ENCODE peak calls at places on chromosomes 2 and 18, in four cellular contexts. B is endothelial cell of umbilical vein, R is ovary, Y is uterus. S is an unnamed sample.

GRCh38 chr2:172193331-172194089 is 90.8 kb upstream of the DLX2 start:
- DNase-seq in Y (no peak), B (no peak), R (no peak), S (no peak)

GRCh38 chr2:229672021-229672420 is 42.3 kb downstream of the DNER start:
- DNase-seq in R (no peak), Y (no peak), B (no peak), S (no peak)

GRCh38 chr2:217890445-217890844 is 112.3 kb downstream of the TNS1 start:
- DNase-seq in B (peak; percentile 63), Y (peak; percentile 80), R (peak; percentile 64), S (no peak)

GRCh38 chr2:69138793-69139510 is 126.0 kb downstream of the ANTXR1 start:
- DNase-seq in B (no peak), R (peak; percentile 54), Y (peak; percentile 76), S (no peak)

GRCh38 chr2:79619442-79619841 is 106.6 kb downstream of the CTNNA2 start:
- DNase-seq in R (no peak), B (no peak), Y (no peak), S (no peak)

GRCh38 chr2:220569380-220569779 is 942.0 kb downstream of the SLC4A3 start:
- DNase-seq in Y (no peak), B (no peak), R (no peak), S (no peak)

GRCh38 chr2:217248312-217248935 is 388.6 kb upstream of the TNP1 start:
- DNase-seq in B (no peak), R (peak; percentile 83), Y (peak; percentile 83), S (no peak)

GRCh38 chr2:223042284-223042683 is 9.7 kb upstream of the KCNE4 start:
- DNase-seq in R (no peak), Y (no peak), B (no peak), S (no peak)

GRCh38 chr18:69817335-69817935 is 130.2 kb downstream of the CD226 start:
- DNase-seq in Y (no peak), B (no peak), R (no peak), S (no peak)

GRCh38 chr2:101476605-101477208 is 1.8 kb upstream of the RFX8 start:
- DNase-seq in Y (no peak), B (no peak), R (no peak), S (no peak)

GRCh38 chr2:109213646-109214417 is 84.8 kb downstream of the SH3RF3 start:
- DNase-seq in B (peak; percentile 60), R (no peak), Y (no peak), S (peak; percentile 14)

GRCh38 chr18:4510709-4511108 is 55.6 kb upstream of the DLGAP1 start:
- DNase-seq in R (no peak), Y (no peak), B (peak; percentile 17), S (no peak)

GRCh38 chr2:145736901-145737300 is 1217.0 kb upstream of the ZEB2 start:
- DNase-seq in R (no peak), Y (no peak), B (no peak), S (no peak)

GRCh38 chr2:88765154-88765948 is 73.9 kb downstream of the RPIA start:
- DNase-seq in B (peak; percentile 13), Y (no peak), R (no peak), S (peak; percentile 52)

GRCh38 chr2:125471963-125472362 is 1184.0 kb upstream of the GYPC start:
- DNase-seq in R (no peak), B (no peak), Y (no peak), S (no peak)

GRCh38 chr2:60492550-60492949 is 60.9 kb downstream of the BCL11A start:
- DNase-seq in Y (no peak), R (no peak), B (no peak), S (no peak)

GRCh38 chr18:67265464-67266245 is 250.9 kb downstream of the DSEL start:
- DNase-seq in Y (no peak), B (peak; percentile 76), R (no peak), S (no peak)

GRCh38 chr2:205984381-205984780 is 101.6 kb downstream of the INO80D start:
- DNase-seq in B (no peak), R (no peak), Y (no peak), S (no peak)

GRCh38 chr18:62189208-62189607 is 2.2 kb downstream of the RELCH start:
- DNase-seq in Y (no peak), R (no peak), B (no peak), S (no peak)

GRCh38 chr2:53131416-53131815 is 636.2 kb upstream of the CHAC2 start:
- DNase-seq in Y (no peak), B (no peak), R (no peak), S (no peak)

GRCh38 chr2:188975497-188976102 is 1.4 kb downstream of the COL3A1 start:
- DNase-seq in R (peak; percentile 67), Y (peak; percentile 86), B (no peak), S (peak; percentile 5)

GRCh38 chr2:143802242-143802641 is 673.0 kb downstream of the ARHGAP15 start:
- DNase-seq in Y (no peak), R (no peak), B (no peak), S (no peak)

GRCh38 chr2:98205901-98206300 is 118.9 kb downstream of the VWA3B start:
- DNase-seq in R (no peak), Y (no peak), B (no peak), S (no peak)

GRCh38 chr2:1491751-1492150 is 78.5 kb downstream of the TPO start:
- DNase-seq in Y (no peak), R (no peak), B (no peak), S (no peak)

GRCh38 chr2:232292395-232293154 is 86.0 kb upstream of the ALPP start:
- DNase-seq in Y (no peak), R (no peak), B (peak; percentile 57), S (peak; percentile 63)

GRCh38 chr2:215145611-215146010 is 7.2 kb upstream of the ABCA12 start:
- DNase-seq in B (no peak), R (no peak), Y (no peak), S (no peak)

GRCh38 chr2:220949476-220949875 is 622.6 kb downstream of the EPHA4 start:
- DNase-seq in R (no peak), Y (no peak), B (no peak), S (no peak)

GRCh38 chr18:57015036-57015805 is 131.7 kb upstream of the BOD1L2 start:
- DNase-seq in R (no peak), Y (no peak), B (no peak), S (peak; percentile 73)

GRCh38 chr2:219406861-219407230 is 11.3 kb upstream of the DES start:
- DNase-seq in R (no peak), B (no peak), Y (peak; percentile 93), S (no peak)

GRCh38 chr2:219405958-219406860 is 12.0 kb upstream of the DES start:
- DNase-seq in B (no peak), Y (no peak), R (no peak), S (no peak)

GRCh38 chr2:219404291-219404910 is 13.8 kb upstream of the DES start:
- DNase-seq in R (no peak), Y (no peak), B (no peak), S (no peak)

GRCh38 chr2:219404954-219405353 is 13.2 kb upstream of the DES start:
- DNase-seq in R (no peak), Y (no peak), B (no peak), S (no peak)

GRCh38 chr2:219405451-219405850 is 12.7 kb upstream of the DES start:
- DNase-seq in B (no peak), R (no peak), Y (peak; percentile 81), S (no peak)
- H3K4me1 ChIP-seq in B (peaks cover 2% of the 10 kb centered on the region), R (peaks cover 2% of the 10 kb centered on the region), Y (peaks cover 4% of the 10 kb centered on the region), S (no peaks in the 10 kb centered on the region)

GRCh38 chr18:10381516-10381915 is 72.9 kb upstream of the APCDD1 start:
- DNase-seq in Y (no peak), B (no peak), R (no peak), S (no peak)

GRCh38 chr18:10381951-10382350 is 72.5 kb upstream of the APCDD1 start:
- DNase-seq in B (no peak), Y (no peak), R (no peak), S (no peak)

GRCh38 chr18:10378688-10379465 is 75.6 kb upstream of the APCDD1 start:
- DNase-seq in R (no peak), Y (no peak), B (peak; percentile 53), S (no peak)

GRCh38 chr18:10377956-10378355 is 76.5 kb upstream of the APCDD1 start:
- DNase-seq in R (no peak), Y (no peak), B (no peak), S (no peak)

DNA sequence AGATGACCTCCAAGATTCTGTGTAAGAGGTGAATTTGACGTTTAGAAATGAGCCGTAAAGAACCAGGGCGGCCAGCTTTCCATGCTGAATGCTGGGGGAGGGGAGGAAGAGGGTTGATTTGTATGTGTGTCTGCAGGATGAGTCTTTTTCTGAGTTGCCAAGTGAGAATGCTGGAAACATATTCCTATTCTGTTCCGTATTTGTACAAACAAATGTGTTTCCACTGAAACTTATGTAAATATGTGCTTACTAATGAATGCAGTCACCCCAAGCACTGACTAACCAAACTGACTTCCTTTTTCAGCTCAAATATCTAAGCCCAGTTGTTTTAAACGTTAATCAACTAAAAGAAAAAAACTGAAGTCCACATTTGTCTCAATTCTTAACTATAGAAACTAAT is 74.9 kb upstream of the APCDD1 start:
- DNase-seq in R (no peak), B (no peak), Y (no peak), S (no peak)
- H3K27ac ChIP-seq in R (no peak overlapping the region), B (no peak overlapping the region), Y (no peak overlapping the region), S (no peak overlapping the region)

DNA sequence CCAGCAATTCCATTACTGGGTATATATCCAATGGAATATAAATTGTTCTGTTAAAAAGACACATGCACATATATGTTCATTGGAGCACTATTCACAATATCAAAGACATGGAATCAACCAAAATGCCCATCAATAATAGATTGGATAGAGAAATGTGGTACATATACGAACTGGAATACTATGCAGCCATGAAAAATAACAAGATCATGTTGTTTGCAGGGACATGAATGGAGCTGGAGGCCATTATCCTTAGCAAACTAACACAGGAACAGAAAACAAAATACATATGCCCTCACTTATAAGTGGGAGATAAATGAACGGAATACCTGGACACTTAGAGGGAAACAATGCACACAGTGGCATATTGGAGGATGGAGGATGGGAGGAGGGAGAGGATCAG is 355.8 kb downstream of the CCDC85A start:
- DNase-seq in B (no peak), Y (no peak), R (no peak), S (no peak)
- H3K4me3 ChIP-seq in B (no peak overlapping the region), Y (no peak overlapping the region), R (no peak overlapping the region), S (no peak overlapping the region)

GRCh38 chr2:234960091-234961088 is 8.6 kb downstream of the SH3BP4 start:
- DNase-seq in R (no peak), Y (no peak), B (peak; percentile 87), S (no peak)

GRCh38 chr2:234957533-234958135 is 5.8 kb downstream of the SH3BP4 start:
- DNase-seq in B (no peak), R (no peak), Y (no peak), S (no peak)

GRCh38 chr2:234955971-234956509 is 4.2 kb downstream of the SH3BP4 start:
- DNase-seq in R (no peak), B (no peak), Y (no peak), S (peak; percentile 83)

GRCh38 chr2:234958746-234959395 is 7.1 kb downstream of the SH3BP4 start:
- DNase-seq in Y (no peak), B (no peak), R (no peak), S (no peak)

DNA sequence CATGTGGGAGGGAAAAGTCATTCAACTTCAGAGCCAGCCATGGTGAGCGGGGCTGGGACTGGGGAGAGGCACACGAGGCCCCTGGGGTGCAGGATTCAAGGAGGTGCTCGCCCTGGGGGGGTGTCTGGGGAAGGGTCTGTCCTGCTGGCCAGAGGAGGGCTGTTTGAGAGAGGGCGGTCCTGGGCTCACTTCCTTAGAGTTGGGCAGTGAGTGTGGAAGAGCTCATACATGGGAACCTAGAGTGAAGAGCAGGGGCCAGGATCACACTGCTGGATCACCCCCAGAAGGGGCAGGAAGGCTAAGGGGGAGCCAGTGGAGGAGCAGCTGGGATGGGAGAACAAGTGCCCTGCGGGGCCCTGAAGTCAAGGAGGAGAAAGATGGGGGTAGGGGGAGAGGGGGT is 6.5 kb downstream of the SH3BP4 start:
- DNase-seq in R (no peak), B (no peak), Y (no peak), S (no peak)
- H3K4me1 ChIP-seq in R (peaks cover 24% of the 10 kb centered on the region), B (peaks cover 39% of the 10 kb centered on the region), Y (no peaks in the 10 kb centered on the region), S (peaks cover 7% of the 10 kb centered on the region)

S was measured in small intestine.